ENCODE peak calls at places on chromosomes 4 and X, in nine cellular contexts. J, U, Q, W, L, F, T, S and G are unnamed samples.

GRCh38 chr4:24736066-24736465 is 59.3 kb upstream of the SOD3 start:
- DNase-seq in J (peak), U (no peak), Q (peak), W (no peak), L (no peak), F (no peak), T (no peak), S (peak), G (peak)

GRCh38 chr4:661231-661630 is 12.8 kb downstream of the ATP5ME start:
- DNase-seq in J (no peak), U (no peak), Q (no peak), W (peak), L (no peak), F (no peak), T (no peak), S (no peak), G (no peak)

GRCh38 chr4:125316781-125317525 is 2.2 kb downstream of the FAT4 start:
- DNase-seq in J (peak), U (no peak), Q (peak), W (peak), L (peak), F (peak), T (peak), S (peak), G (peak)

GRCh38 chrX:20585782-20586181 is 319.1 kb upstream of the RPS6KA3 start:
- DNase-seq in J (no peak), U (no peak), Q (no peak), W (no peak), L (no peak), F (peak), T (peak), S (no peak), G (no peak)

GRCh38 chrX:3713225-3713936 is at the start of gene PRKX:
- DNase-seq in J (peak), U (peak), Q (peak), W (peak), L (no peak), F (peak), T (peak), S (peak), G (peak)

GRCh38 chr4:17475481-17475880 is 36.4 kb downstream of the QDPR start:
- DNase-seq in J (no peak), U (no peak), Q (peak), W (no peak), L (no peak), F (peak), T (no peak), S (peak), G (no peak)

GRCh38 chrX:133881893-133882292 is 103.5 kb downstream of the GPC3 start:
- DNase-seq in J (no peak), U (no peak), Q (no peak), W (no peak), L (no peak), F (no peak), T (peak), S (no peak), G (no peak)

GRCh38 chr4:48939785-48940184 is 33.2 kb upstream of the OCIAD2 start:
- DNase-seq in J (no peak), U (no peak), Q (peak), W (no peak), L (no peak), F (peak), T (no peak), S (peak), G (peak)

GRCh38 chr4:47031713-47032404 is 492 bp downstream of the GABRB1 start:
- DNase-seq in J (no peak), U (no peak), Q (no peak), W (no peak), L (no peak), F (no peak), T (peak), S (no peak), G (no peak)

GRCh38 chr4:76430519-76431388 is 4.3 kb upstream of the SHROOM3 start:
- DNase-seq in J (no peak), U (peak), Q (peak), W (no peak), L (no peak), F (peak), T (peak), S (peak), G (no peak)

GRCh38 chr4:143344011-143344410 is 7.3 kb downstream of the GAB1 start:
- DNase-seq in J (no peak), U (no peak), Q (no peak), W (no peak), L (no peak), F (no peak), T (no peak), S (no peak), G (no peak)

GRCh38 chrX:71251456-71251973 is 2.4 kb downstream of the ZMYM3 start:
- DNase-seq in J (no peak), U (no peak), Q (no peak), W (no peak), L (no peak), F (no peak), T (no peak), S (no peak), G (no peak)

GRCh38 chr4:17094209-17094608 is 195.8 kb upstream of the LDB2 start:
- DNase-seq in J (no peak), U (no peak), Q (no peak), W (no peak), L (no peak), F (peak), T (no peak), S (no peak), G (no peak)

GRCh38 chr4:153138736-153139135 is 65.5 kb upstream of the TRIM2 start:
- DNase-seq in J (no peak), U (no peak), Q (no peak), W (no peak), L (no peak), F (no peak), T (no peak), S (no peak), G (no peak)

GRCh38 chr4:7383251-7383650 is 51.5 kb downstream of the PSAPL1 start:
- DNase-seq in J (no peak), U (no peak), Q (no peak), W (no peak), L (peak), F (no peak), T (no peak), S (no peak), G (no peak)

GRCh38 chr4:140242357-140243284 is 88.6 kb upstream of the MAML3 start:
- DNase-seq in J (no peak), U (peak), Q (no peak), W (no peak), L (no peak), F (no peak), T (no peak), S (no peak), G (no peak)

GRCh38 chr4:61853041-61853440 is 652.9 kb downstream of the ADGRL3 start:
- DNase-seq in J (no peak), U (no peak), Q (no peak), W (no peak), L (no peak), F (no peak), T (no peak), S (no peak), G (no peak)

GRCh38 chr4:162782096-162782777 is 384.5 kb downstream of the NAF1 start:
- DNase-seq in J (no peak), U (no peak), Q (no peak), W (no peak), L (no peak), F (no peak), T (no peak), S (no peak), G (no peak)

GRCh38 chrX:54411732-54412131 is 28.5 kb upstream of the TSR2 start:
- DNase-seq in J (no peak), U (no peak), Q (no peak), W (no peak), L (no peak), F (no peak), T (no peak), S (no peak), G (no peak)

GRCh38 chr4:109011241-109012031 is 248.6 kb upstream of the ETNPPL start:
- DNase-seq in J (no peak), U (no peak), Q (no peak), W (no peak), L (no peak), F (peak), T (peak), S (no peak), G (no peak)

GRCh38 chr4:89757154-89757723 is 79.7 kb downstream of the SNCA start:
- DNase-seq in J (no peak), U (no peak), Q (no peak), W (no peak), L (no peak), F (no peak), T (no peak), S (no peak), G (no peak)

GRCh38 chrX:54180403-54180802 is 2.7 kb downstream of the FAM120C start:
- DNase-seq in J (no peak), U (no peak), Q (peak), W (no peak), L (no peak), F (peak), T (no peak), S (peak), G (no peak)

GRCh38 chrX:65985922-65986588 is 53.8 kb downstream of the VSIG4 start:
- DNase-seq in J (no peak), U (peak), Q (peak), W (no peak), L (no peak), F (peak), T (peak), S (peak), G (peak)

GRCh38 chr4:169492436-169493163 is 119.8 kb downstream of the NEK1 start:
- DNase-seq in J (peak), U (peak), Q (peak), W (peak), L (no peak), F (peak), T (peak), S (peak), G (no peak)

GRCh38 chr4:162497564-162498167 is 333.9 kb upstream of the FSTL5 start:
- DNase-seq in J (no peak), U (peak), Q (peak), W (no peak), L (no peak), F (peak), T (peak), S (peak), G (peak)

GRCh38 chrX:29561417-29561816 is 653.9 kb upstream of the MAGEB2 start:
- DNase-seq in J (no peak), U (no peak), Q (no peak), W (no peak), L (no peak), F (no peak), T (no peak), S (peak), G (no peak)

GRCh38 chr4:162274354-162274753 is 110.6 kb upstream of the FSTL5 start:
- DNase-seq in J (no peak), U (no peak), Q (no peak), W (no peak), L (no peak), F (peak), T (no peak), S (no peak), G (peak)

GRCh38 chr4:169109276-169109675 is 99.2 kb upstream of the CBR4 start:
- DNase-seq in J (no peak), U (no peak), Q (no peak), W (no peak), L (no peak), F (no peak), T (no peak), S (no peak), G (no peak)

GRCh38 chrX:130413415-130413814 is 11.6 kb downstream of the RBMX2 start:
- DNase-seq in J (no peak), U (no peak), Q (no peak), W (no peak), L (no peak), F (no peak), T (no peak), S (no peak), G (no peak)

GRCh38 chr4:165612936-165613335 is 234.1 kb downstream of the CPE start:
- DNase-seq in J (no peak), U (no peak), Q (no peak), W (no peak), L (no peak), F (no peak), T (no peak), S (no peak), G (no peak)

GRCh38 chrX:65697915-65698796 is 30.7 kb downstream of the MSN start:
- DNase-seq in J (no peak), U (peak), Q (peak), W (no peak), L (no peak), F (peak), T (no peak), S (no peak), G (peak)

GRCh38 chr4:94995684-94996394 is 238.1 kb downstream of the BMPR1B start:
- DNase-seq in J (no peak), U (no peak), Q (peak), W (peak), L (no peak), F (peak), T (peak), S (peak), G (no peak)

GRCh38 chr4:73661646-73662119 is 41.4 kb upstream of the RASSF6 start:
- DNase-seq in J (no peak), U (no peak), Q (peak), W (no peak), L (no peak), F (peak), T (no peak), S (peak), G (no peak)

GRCh38 chrX:66638591-66639500 is at the start of gene EDA2R:
- DNase-seq in J (peak), U (peak), Q (peak), W (no peak), L (no peak), F (peak), T (peak), S (peak), G (peak)

GRCh38 chrX:103556941-103557340 is 28.4 kb upstream of the TCEAL4 start:
- DNase-seq in J (no peak), U (peak), Q (no peak), W (no peak), L (no peak), F (no peak), T (no peak), S (no peak), G (no peak)

GRCh38 chr4:48483777-48484493 is 792 bp downstream of the SLC10A4 start:
- DNase-seq in J (peak), U (no peak), Q (no peak), W (peak), L (no peak), F (no peak), T (no peak), S (no peak), G (no peak)

GRCh38 chr4:132108784-132109183 is 1040.3 kb upstream of the PCDH10 start:
- DNase-seq in J (no peak), U (no peak), Q (no peak), W (no peak), L (no peak), F (peak), T (no peak), S (peak), G (no peak)

DNA sequence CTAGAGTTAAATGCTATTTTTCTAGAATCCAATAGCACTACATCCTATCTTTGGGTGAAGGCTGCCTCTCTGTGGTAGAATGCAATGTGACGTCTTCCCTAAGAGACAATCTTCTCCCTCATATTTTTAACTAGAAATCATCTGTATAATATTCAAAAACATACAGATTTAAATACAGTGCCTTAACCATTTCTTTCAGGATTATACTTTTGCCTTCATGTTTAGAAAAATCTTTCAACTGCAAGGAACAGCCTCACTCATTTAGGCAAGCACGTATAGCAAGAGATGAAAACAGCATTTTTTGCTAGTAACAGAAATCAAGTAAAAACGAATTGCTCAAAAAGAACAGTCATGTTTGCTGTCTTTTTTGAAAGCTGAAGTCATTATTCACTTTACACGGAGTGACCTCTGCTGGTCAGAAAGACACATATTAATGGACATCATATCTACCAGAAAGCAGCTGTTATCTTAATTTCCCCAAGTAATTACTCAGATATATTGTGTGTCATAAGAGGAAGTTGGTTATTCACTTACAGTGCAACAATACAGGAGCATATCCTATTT is 422.3 kb downstream of the STPG2 start:
- DNase-seq in J (no peak), U (no peak), Q (peak), W (no peak), L (no peak), F (peak), T (no peak), S (no peak), G (no peak)
- TF ChIP-seq CTCF in J (no peak), U (peak), Q (peak), W (peak), L (peak), F (no peak), T (peak), S (no peak), G (peak)

GRCh38 chrX:40105791-40106676 is 8.3 kb upstream of the BCOR start:
- DNase-seq in J (peak), U (peak), Q (peak), W (peak), L (peak), F (peak), T (peak), S (no peak), G (peak)
- H3K4me3 ChIP-seq in J (peak), U (peak), Q (no peak), W (peak), L (peak), F (peak), T (peak), S (peak), G (peak)

GRCh38 chr4:184635381-184635780 is 13.9 kb downstream of the CASP3 start:
- DNase-seq in J (no peak), U (no peak), Q (no peak), W (no peak), L (no peak), F (no peak), T (no peak), S (no peak), G (no peak)
- H3K27ac ChIP-seq in J (no peak), U (no peak), Q (no peak), W (no peak), L (no peak), F (no peak), T (no peak), S (no peak), G (no peak)

DNA sequence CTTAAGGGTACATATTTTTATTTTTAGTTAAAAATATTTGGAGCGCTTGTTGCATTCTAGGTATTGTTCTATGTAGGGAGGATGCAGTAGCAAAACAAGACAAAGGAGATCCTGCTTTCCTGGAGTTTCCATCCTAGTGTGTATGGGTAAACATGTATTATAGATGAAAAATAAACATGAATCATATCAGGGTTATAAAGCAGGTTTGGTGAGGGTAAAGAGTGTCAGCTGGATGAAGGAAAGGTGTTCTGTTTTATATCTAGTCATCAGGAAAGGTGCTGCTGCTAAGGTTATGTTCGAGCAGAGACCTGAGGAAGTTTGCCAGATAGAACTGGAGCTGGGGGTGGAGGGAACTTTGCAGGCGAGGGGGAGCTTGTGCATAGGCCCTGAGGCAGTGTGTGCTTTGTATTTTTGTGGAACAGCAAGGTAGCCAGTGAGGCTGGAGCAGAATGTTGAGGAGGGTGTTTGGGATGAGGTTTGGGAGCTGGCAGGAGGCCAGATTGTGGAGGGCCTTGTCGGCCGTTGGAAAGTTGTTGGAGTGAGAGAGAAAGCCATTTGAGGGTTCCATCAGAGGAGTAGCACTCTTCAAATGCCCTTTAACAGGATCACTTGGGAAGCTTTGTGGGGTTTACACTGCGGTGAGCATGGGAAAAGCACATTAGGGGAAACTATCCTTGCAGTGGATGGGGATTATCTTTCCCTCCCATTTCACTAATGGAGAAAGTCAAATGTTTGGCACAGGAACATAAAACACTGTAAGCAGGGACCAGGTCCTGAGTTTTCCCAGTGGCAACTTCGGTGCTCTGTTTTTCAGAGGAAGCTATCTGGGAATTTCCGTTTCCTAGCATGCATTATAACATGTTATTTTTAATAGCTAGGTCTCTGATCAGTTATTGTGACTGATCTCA is 35.9 kb downstream of the AFF1 start:
- DNase-seq in J (no peak), U (no peak), Q (peak), W (no peak), L (no peak), F (no peak), T (peak), S (no peak), G (no peak)
- TF ChIP-seq CTCF in J (no peak), U (no peak), Q (no peak), W (no peak), L (no peak), F (no peak), T (no peak), S (no peak), G (no peak)

GRCh38 chr4:173494013-173494970 is 35.7 kb downstream of the HAND2 start:
- DNase-seq in J (peak), U (peak), Q (peak), W (no peak), L (no peak), F (peak), T (peak), S (peak), G (peak)
- H3K4me3 ChIP-seq in J (peak), U (peak), Q (peak), W (peak), L (peak), F (peak), T (peak), S (peak), G (no peak)

GRCh38 chr4:115272585-115272984 is 159.2 kb upstream of the NDST4 start:
- DNase-seq in J (no peak), U (no peak), Q (no peak), W (no peak), L (no peak), F (no peak), T (no peak), S (no peak), G (no peak)
- H3K27ac ChIP-seq in J (no peak), U (no peak), Q (no peak), W (no peak), L (no peak), F (no peak), T (no peak), S (no peak), G (no peak)

GRCh38 chr4:4507923-4508322 is 33.9 kb downstream of the STX18 start:
- DNase-seq in J (no peak), U (peak), Q (peak), W (no peak), L (no peak), F (no peak), T (no peak), S (no peak), G (no peak)
- TF ChIP-seq CTCF in J (peak), U (peak), Q (peak), W (peak), L (peak), F (peak), T (peak), S (peak), G (peak)

GRCh38 chr4:38386654-38387188 is 277.3 kb upstream of the KLF3 start:
- DNase-seq in J (no peak), U (no peak), Q (no peak), W (no peak), L (no peak), F (no peak), T (no peak), S (no peak), G (no peak)

GRCh38 chr4:38385286-38386010 is 278.6 kb upstream of the KLF3 start:
- DNase-seq in J (no peak), U (no peak), Q (no peak), W (peak), L (no peak), F (peak), T (no peak), S (no peak), G (no peak)

GRCh38 chr4:38387348-38387747 is 276.7 kb upstream of the KLF3 start:
- DNase-seq in J (no peak), U (no peak), Q (no peak), W (peak), L (no peak), F (peak), T (peak), S (peak), G (peak)

GRCh38 chr4:38386011-38386551 is 277.9 kb upstream of the KLF3 start:
- DNase-seq in J (no peak), U (no peak), Q (no peak), W (no peak), L (no peak), F (no peak), T (no peak), S (no peak), G (no peak)

DNA sequence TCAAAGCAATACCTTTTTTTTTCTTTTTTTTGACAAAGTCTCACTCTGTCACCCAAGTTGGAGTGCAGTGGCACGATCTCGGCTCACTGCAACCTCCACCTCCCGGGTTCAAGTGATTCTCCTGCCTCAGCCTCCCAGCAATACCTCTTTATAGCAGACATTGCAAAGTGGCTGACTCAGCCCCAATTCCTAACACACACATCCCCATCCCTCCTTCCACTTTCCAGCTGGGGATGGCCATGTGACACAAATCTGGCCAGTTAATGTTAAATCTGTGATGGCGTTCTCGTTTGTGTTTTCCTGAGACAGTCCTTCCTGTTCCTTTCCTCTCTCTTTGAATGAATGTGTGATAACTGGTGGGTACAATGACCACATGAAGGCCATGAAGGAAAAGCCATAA is 276.2 kb upstream of the KLF3 start:
- DNase-seq in J (no peak), U (no peak), Q (no peak), W (no peak), L (no peak), F (peak), T (no peak), S (no peak), G (no peak)
- H3K4me3 ChIP-seq in J (no peak), U (no peak), Q (no peak), W (no peak), L (no peak), F (no peak), T (no peak), S (no peak), G (no peak)